ENCODE peak calls at places on chromosomes 2 and 18, in four cellular contexts. R is endothelial cell of umbilical vein; F is CD8-positive, alpha-beta T cell; N is heart right ventricle. O is an unnamed sample.
A peak's percentile ranks its signal among the peaks of the same experiment; 100 is the strongest.

GRCh38 chr2:73986085-73986680 is 1.5 kb downstream of the TET3 start:
- DNase-seq in N (no peak), F (no peak), R (no peak), O (no peak)

GRCh38 chr2:124836415-124836814 is 811.3 kb downstream of the CNTNAP5 start:
- DNase-seq in F (no peak), N (no peak), R (no peak), O (no peak)

GRCh38 chr2:135164431-135164830 is 112.3 kb downstream of the RAB3GAP1 start:
- DNase-seq in N (no peak), R (no peak), F (no peak), O (peak; percentile 95)

GRCh38 chr18:75854174-75854573 is 426.7 kb upstream of the SMIM21 start:
- DNase-seq in N (no peak), R (no peak), F (no peak), O (no peak)

GRCh38 chr2:203586696-203587095 is 51.6 kb upstream of the RAPH1 start:
- DNase-seq in F (no peak), R (no peak), N (no peak), O (peak; percentile 90)

GRCh38 chr18:47975105-47975504 is 44.6 kb upstream of the SMAD2 start:
- DNase-seq in F (no peak), R (no peak), N (no peak), O (no peak)

GRCh38 chr2:165067958-165068612 is 112.8 kb upstream of the SLC38A11 start:
- DNase-seq in F (no peak), R (peak; percentile 2), N (peak; percentile 56), O (peak; percentile 5)

GRCh38 chr2:52959801-52960200 is 807.8 kb upstream of the CHAC2 start:
- DNase-seq in R (no peak), F (no peak), N (no peak), O (no peak)

GRCh38 chr2:1052671-1053270 is 102.1 kb downstream of the SNTG2 start:
- DNase-seq in N (no peak), R (no peak), F (no peak), O (no peak)

GRCh38 chr2:205511666-205512065 is 170.6 kb upstream of the NRP2 start:
- DNase-seq in N (no peak), R (no peak), F (no peak), O (no peak)

GRCh38 chr18:28984731-28985130 is 807.8 kb upstream of the CDH2 start:
- DNase-seq in R (peak; percentile 50), N (no peak), F (no peak), O (peak; percentile 22)

GRCh38 chr2:30136729-30137444 is 9.9 kb upstream of the YPEL5 start:
- DNase-seq in R (peak; percentile 37), F (no peak), N (no peak), O (peak; percentile 89)

GRCh38 chr2:11122380-11122779 is 32.9 kb upstream of the SLC66A3 start:
- DNase-seq in N (no peak), F (no peak), R (no peak), O (peak; percentile 54)

GRCh38 chr2:227862741-227863588 is 8.5 kb upstream of the DAW1 start:
- DNase-seq in F (no peak), N (no peak), R (peak; percentile 67), O (peak; percentile 93)

GRCh38 chr2:176892818-176893217 is 319.8 kb upstream of the HNRNPA3 start:
- DNase-seq in N (no peak), R (no peak), F (no peak), O (no peak)

GRCh38 chr18:80034068-80034851 is at the start of gene RBFA:
- DNase-seq in R (peak; percentile 99), N (peak; percentile 100), F (peak; percentile 100), O (peak; percentile 99)
- TF ChIP-seq CTCF in R (peak; percentile 49), N (peak; percentile 46), F (no peak), O (peak; percentile 48)

GRCh38 chr2:217789003-217789735 is 213.6 kb downstream of the TNS1 start:
- DNase-seq in N (peak; percentile 83), F (peak; percentile 63), R (peak; percentile 67), O (peak; percentile 57)
- H3K4me3 ChIP-seq in N (no peak overlapping the region), F (peak overlapping the region; percentile 65), R (no peak overlapping the region), O (no peak overlapping the region)

GRCh38 chr2:128318776-128319456 is at the start of gene HS6ST1:
- DNase-seq in F (peak; percentile 88), N (peak; percentile 82), R (peak; percentile 73), O (peak; percentile 88)

GRCh38 chr2:128321421-128321775 is 2.7 kb upstream of the HS6ST1 start:
- DNase-seq in N (no peak), R (no peak), F (no peak), O (no peak)

GRCh38 chr2:128319773-128320608 is 1.3 kb upstream of the HS6ST1 start:
- DNase-seq in N (no peak), R (no peak), F (no peak), O (no peak)

GRCh38 chr2:128320609-128321420 is 2.1 kb upstream of the HS6ST1 start:
- DNase-seq in N (no peak), R (no peak), F (no peak), O (no peak)

GRCh38 chr2:128319457-128319772 is 747 bp upstream of the HS6ST1 start:
- DNase-seq in F (no peak), N (no peak), R (no peak), O (no peak)
- TF ChIP-seq CTCF in F (no peak), N (no peak), R (no peak), O (no peak)

GRCh38 chr2:197308635-197309368 is 1.8 kb downstream of the ANKRD44 start:
- DNase-seq in N (no peak), F (no peak), R (no peak), O (no peak)
- H3K4me3 ChIP-seq in N (peak overlapping the region; percentile 71), F (peak overlapping the region; percentile 71), R (no peak overlapping the region), O (no peak overlapping the region)

GRCh38 chr2:45888641-45889040 is 237.2 kb downstream of the PRKCE start:
- DNase-seq in F (no peak), R (no peak), N (no peak), O (no peak)

GRCh38 chr2:45890094-45890646 is 238.7 kb downstream of the PRKCE start:
- DNase-seq in N (no peak), R (no peak), F (no peak), O (no peak)

GRCh38 chr2:45888167-45888566 is 236.7 kb downstream of the PRKCE start:
- DNase-seq in R (no peak), F (no peak), N (no peak), O (peak; percentile 12)

GRCh38 chr2:45889620-45890019 is 238.1 kb downstream of the PRKCE start:
- DNase-seq in N (no peak), R (no peak), F (no peak), O (no peak)

GRCh38 chr2:45889053-45889452 is 237.6 kb downstream of the PRKCE start:
- DNase-seq in R (no peak), F (no peak), N (peak; percentile 31), O (no peak)
- TF ChIP-seq CTCF in R (no peak), F (peak; percentile 37), N (peak; percentile 6), O (peak; percentile 14)

DNA sequence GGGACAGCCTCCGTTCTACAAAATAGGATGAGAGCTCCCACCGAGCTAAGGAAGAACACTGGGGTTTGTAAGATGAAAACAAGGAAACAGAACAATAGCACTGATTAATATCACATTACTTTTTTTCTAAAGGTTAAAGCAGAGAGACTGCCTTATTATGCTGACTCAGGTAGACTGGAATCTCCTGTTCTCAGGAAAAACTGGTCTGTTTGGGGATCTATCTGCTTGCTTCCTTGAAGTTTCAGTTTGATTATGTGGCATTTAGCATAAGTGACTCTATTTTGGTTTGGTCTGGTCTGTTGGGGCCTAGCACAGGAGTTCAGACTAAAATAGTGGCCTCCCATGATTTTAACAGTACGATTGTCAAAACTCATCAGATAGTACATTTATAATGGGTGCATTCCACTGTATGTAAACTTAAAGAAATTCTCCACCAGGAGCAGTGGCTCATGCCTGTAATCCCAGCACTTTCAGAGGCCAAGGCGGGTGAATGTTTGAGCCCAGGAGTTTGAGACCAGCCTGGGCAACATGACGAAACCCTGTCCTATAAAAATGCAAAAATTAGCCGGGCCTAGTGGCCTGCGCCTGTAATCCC is 64.1 kb upstream of the NDUFV2 start:
- DNase-seq in R (peak; percentile 74), N (no peak), F (no peak), O (peak; percentile 72)
- H3K4me3 ChIP-seq in R (no peak overlapping the region), N (no peak overlapping the region), F (no peak overlapping the region), O (no peak overlapping the region)

GRCh38 chr2:127158614-127159290 is 51.8 kb upstream of the BIN1 start:
- DNase-seq in N (no peak), R (no peak), F (no peak), O (no peak)

GRCh38 chr2:127157114-127157513 is 50.2 kb upstream of the BIN1 start:
- DNase-seq in R (no peak), N (no peak), F (no peak), O (no peak)

GRCh38 chr2:127155901-127156300 is 48.9 kb upstream of the BIN1 start:
- DNase-seq in N (no peak), R (no peak), F (no peak), O (no peak)

GRCh38 chr2:127154985-127155650 is 48.2 kb upstream of the BIN1 start:
- DNase-seq in N (no peak), F (no peak), R (no peak), O (no peak)

DNA sequence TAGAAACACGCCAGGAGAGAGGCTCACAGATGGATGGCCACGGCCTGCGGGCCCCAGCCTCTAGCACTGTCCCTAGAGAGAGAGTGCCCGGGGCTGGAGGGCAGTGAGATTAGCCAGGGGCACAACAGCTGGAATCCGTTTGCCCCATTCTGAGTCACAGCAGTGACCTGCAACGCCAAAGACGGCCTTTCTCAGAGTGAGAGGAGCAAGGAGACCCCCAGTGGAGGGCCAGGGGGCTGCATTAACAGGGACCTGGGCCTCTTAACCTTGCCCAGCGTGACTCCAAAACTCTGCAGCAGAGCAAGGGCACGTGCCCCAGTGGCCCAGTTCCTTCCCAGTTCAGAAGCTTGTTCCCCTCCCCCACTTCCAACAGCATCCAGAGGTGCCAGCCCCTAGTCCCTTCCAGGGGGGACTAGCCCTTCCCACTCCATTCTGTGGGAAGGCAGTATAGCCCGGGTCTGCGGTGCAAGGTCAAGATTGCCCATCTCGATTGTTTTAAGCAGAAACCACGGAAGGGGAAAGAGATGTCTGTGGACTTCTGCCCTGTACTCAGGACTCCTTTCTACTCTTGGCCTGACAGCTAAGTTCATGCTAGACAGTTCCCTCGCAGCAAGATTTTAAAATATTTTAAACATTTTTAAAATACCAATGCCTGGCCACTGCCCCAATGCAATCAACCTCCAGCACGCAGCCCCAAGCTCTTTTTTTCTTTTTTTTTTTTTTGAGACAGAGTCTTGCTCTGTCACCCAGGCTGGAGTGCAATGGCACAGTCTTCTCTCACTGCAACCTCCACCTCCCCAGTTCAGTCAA is 50.9 kb upstream of the BIN1 start:
- DNase-seq in F (no peak), N (no peak), R (no peak), O (no peak)
- TF ChIP-seq CTCF in F (no peak), N (no peak), R (peak; percentile 30), O (no peak)

O was measured in epithelial cell of esophagus.